ENCODE peak calls at places on chromosomes 16 and 17, in eight cellular contexts. S is stomach; E is H7; C is stimulated activated naive CD4-positive, alpha-beta T cell; K is NCI-H69; I is hypothalamus; Y is MCF 10A; V is renal cortical epithelial cell. M is an unnamed sample.

GRCh38 chr16:16867994-16868393 is 489.1 kb downstream of the NPIPA7 start:
- DNase-seq in E (peak; percentile 54), C (no peak), V (no peak), Y (no peak), I (no peak), S (no peak), K (no peak), M (no peak)

GRCh38 chr16:84585472-84585871 is 32.4 kb downstream of the COTL1 start:
- DNase-seq in C (no peak), K (no peak), E (no peak), Y (no peak), V (no peak), S (no peak), I (no peak), M (no peak)

GRCh38 chr17:50540485-50541401 is 6.2 kb upstream of the SPATA20 start:
- DNase-seq in I (no peak), K (no peak), C (no peak), V (no peak), Y (no peak), S (no peak), E (no peak), M (no peak)

GRCh38 chr16:30743690-30744089 is 4.5 kb upstream of the PHKG2 start:
- DNase-seq in V (no peak), Y (no peak), I (no peak), E (no peak), K (no peak), S (no peak), C (no peak), M (no peak)

GRCh38 chr17:79388556-79389295 is 222.1 kb downstream of the RBFOX3 start:
- DNase-seq in S (peak; percentile 64), E (peak; percentile 96), C (no peak), V (peak; percentile 2), Y (peak; percentile 46), I (peak; percentile 14), K (peak; percentile 72), M (no peak)

GRCh38 chr16:72876221-72876620 is 171.7 kb downstream of the ZFHX3 start:
- DNase-seq in I (no peak), K (no peak), S (peak; percentile 32), Y (peak; percentile 77), C (no peak), E (no peak), V (no peak), M (no peak)

GRCh38 chr17:55654015-55654414 is 68.6 kb downstream of the TMEM100 start:
- DNase-seq in I (no peak), E (no peak), S (no peak), V (no peak), K (no peak), Y (no peak), C (no peak), M (no peak)

GRCh38 chr16:1108299-1109252 is 12.5 kb upstream of the C1QTNF8 start:
- DNase-seq in I (peak; percentile 46), S (peak; percentile 87), Y (peak; percentile 34), C (no peak), E (peak; percentile 86), V (peak; percentile 20), K (peak; percentile 94), M (no peak)

GRCh38 chr17:13597723-13598347 is 3.9 kb downstream of the HS3ST3A1 start:
- DNase-seq in E (peak; percentile 48), C (peak; percentile 3), V (peak; percentile 28), I (no peak), S (no peak), K (peak; percentile 6), Y (peak; percentile 75), M (peak; percentile 9)

M was measured in effector CD8-positive, alpha-beta T cell.